ENCODE peak calls at places on chromosomes 3 and 15, in nine cellular contexts. O is Kasumi-1; L is dermis blood vessel endothelial cell; C is HCEC 1CT; E is NCI-H1436; G is activated T-cell treated with anti-CD3 and anti-CD28 coated beads, Interleukin-2, amount 50 U/mL, for 48 hours; Q is HFFc6; I is stimulated activated effector memory CD8-positive, alpha-beta T cell treated with anti-CD3 and anti-CD28 coated beads, Interleukin-12 subunit alpha, Interleukin-12 subunit beta, amount 100 ng/mL, for 72 hours; S is hippocampal formation. D is an unnamed sample.

GRCh38 chr15:47513496-47513895 is 203.8 kb upstream of the SEMA6D start:
- DNase-seq in O (no peak), L (no peak), C (no peak), E (no peak), G (no peak), Q (no peak), I (no peak), S (no peak), D (no peak)

GRCh38 chr3:132787616-132788015 is 65.4 kb upstream of the NPHP3 start:
- DNase-seq in O (no peak), L (no peak), C (no peak), E (no peak), G (no peak), Q (no peak), I (no peak), S (no peak), D (peak)

GRCh38 chr3:190038050-190038631 is 82.6 kb downstream of the P3H2 start:
- DNase-seq in O (no peak), L (peak), C (peak), E (no peak), G (no peak), Q (peak), I (no peak), S (no peak), D (peak)

GRCh38 chr3:115792206-115792955 is 169.1 kb downstream of the GAP43 start:
- DNase-seq in O (no peak), L (no peak), C (no peak), E (no peak), G (peak), Q (no peak), I (no peak), S (no peak), D (no peak)

GRCh38 chr15:58221591-58222241 is 83.5 kb downstream of the AQP9 start:
- DNase-seq in O (peak), L (peak), C (peak), E (no peak), G (no peak), Q (peak), I (no peak), S (no peak), D (peak)

GRCh38 chr3:188262913-188263683 is 109.1 kb downstream of the LPP start:
- DNase-seq in O (no peak), L (peak), C (peak), E (no peak), G (no peak), Q (peak), I (no peak), S (peak), D (peak)

GRCh38 chr3:107848516-107848915 is 242.3 kb downstream of the CD47 start:
- DNase-seq in O (no peak), L (no peak), C (no peak), E (no peak), G (no peak), Q (no peak), I (peak), S (no peak), D (no peak)

GRCh38 chr3:136659253-136659652 is 92.9 kb downstream of the STAG1 start:
- DNase-seq in O (no peak), L (peak), C (peak), E (peak), G (no peak), Q (peak), I (no peak), S (peak), D (no peak)

GRCh38 chr3:120129041-120129440 is 34.8 kb upstream of the GSK3B start:
- DNase-seq in O (no peak), L (no peak), C (no peak), E (no peak), G (no peak), Q (no peak), I (no peak), S (no peak), D (no peak)

GRCh38 chr15:72961326-72961725 is 90.9 kb upstream of the NEO1 start:
- DNase-seq in O (no peak), L (no peak), C (no peak), E (no peak), G (no peak), Q (no peak), I (no peak), S (no peak), D (no peak)

GRCh38 chr3:107911337-107912000 is 179.4 kb downstream of the CD47 start:
- DNase-seq in O (no peak), L (no peak), C (no peak), E (no peak), G (no peak), Q (no peak), I (no peak), S (no peak), D (no peak)

GRCh38 chr3:14431556-14431927 is 29.1 kb downstream of the SLC6A6 start:
- DNase-seq in O (no peak), L (peak), C (no peak), E (no peak), G (no peak), Q (no peak), I (no peak), S (no peak), D (no peak)

GRCh38 chr3:23713641-23714040 is 92.1 kb upstream of the UBE2E1 start:
- DNase-seq in O (no peak), L (no peak), C (peak), E (no peak), G (no peak), Q (peak), I (no peak), S (no peak), D (no peak)

GRCh38 chr15:68047826-68048225 is 6.3 kb upstream of the PIAS1 start:
- DNase-seq in O (no peak), L (no peak), C (no peak), E (no peak), G (no peak), Q (no peak), I (no peak), S (no peak), D (no peak)

GRCh38 chr15:77786956-77787355 is 154.2 kb upstream of the LINGO1 start:
- DNase-seq in O (no peak), L (no peak), C (no peak), E (no peak), G (no peak), Q (no peak), I (no peak), S (no peak), D (no peak)

GRCh38 chr3:80785875-80786274 is 975.6 kb downstream of the GBE1 start:
- DNase-seq in O (no peak), L (no peak), C (no peak), E (no peak), G (no peak), Q (no peak), I (no peak), S (no peak), D (no peak)

GRCh38 chr3:172124271-172124670 is 84.9 kb downstream of the FNDC3B start:
- DNase-seq in O (no peak), L (no peak), C (no peak), E (no peak), G (no peak), Q (no peak), I (no peak), S (no peak), D (no peak)

GRCh38 chr3:42803800-42804112 is 534 bp downstream of the HIGD1A start:
- DNase-seq in O (peak), L (no peak), C (peak), E (no peak), G (no peak), Q (no peak), I (no peak), S (peak), D (peak)

GRCh38 chr15:51054535-51054934 is 40.2 kb downstream of the TNFAIP8L3 start:
- DNase-seq in O (no peak), L (no peak), C (no peak), E (no peak), G (no peak), Q (no peak), I (no peak), S (no peak), D (no peak)

GRCh38 chr15:67863442-67863987 is 23.7 kb upstream of the RNU6-1 start:
- DNase-seq in O (peak), L (peak), C (peak), E (peak), G (peak), Q (peak), I (peak), S (peak), D (peak)

GRCh38 chr3:159026510-159026909 is 224.7 kb downstream of the MFSD1 start:
- DNase-seq in O (no peak), L (no peak), C (no peak), E (no peak), G (no peak), Q (no peak), I (no peak), S (no peak), D (no peak)

GRCh38 chr3:128489860-128490649 is 2.9 kb downstream of the GATA2 start:
- DNase-seq in O (peak), L (peak), C (no peak), E (no peak), G (peak), Q (peak), I (peak), S (no peak), D (peak)

GRCh38 chr15:89836255-89837133 is 21.8 kb upstream of the ANPEP start:
- DNase-seq in O (no peak), L (peak), C (peak), E (no peak), G (no peak), Q (peak), I (no peak), S (peak), D (no peak)

GRCh38 chr15:71096676-71097075 is 18.6 kb upstream of the THSD4 start:
- DNase-seq in O (no peak), L (peak), C (peak), E (no peak), G (no peak), Q (peak), I (no peak), S (no peak), D (peak)

GRCh38 chr15:101014921-101015841 is 96.0 kb downstream of the LRRK1 start:
- DNase-seq in O (peak), L (peak), C (peak), E (peak), G (peak), Q (peak), I (peak), S (peak), D (peak)

GRCh38 chr3:5126586-5126985 is 4.5 kb downstream of the ARL8B start:
- DNase-seq in O (peak), L (no peak), C (peak), E (no peak), G (no peak), Q (peak), I (no peak), S (no peak), D (no peak)

GRCh38 chr15:89774492-89774891 is 1.6 kb upstream of the MESP2 start:
- DNase-seq in O (no peak), L (no peak), C (no peak), E (no peak), G (no peak), Q (no peak), I (no peak), S (no peak), D (no peak)

GRCh38 chr3:189392969-189393368 is 221.2 kb downstream of the TPRG1 start:
- DNase-seq in O (no peak), L (no peak), C (no peak), E (no peak), G (no peak), Q (no peak), I (no peak), S (no peak), D (no peak)

GRCh38 chr15:32694222-32694983 is 23.4 kb upstream of the GREM1 start:
- DNase-seq in O (no peak), L (no peak), C (no peak), E (no peak), G (no peak), Q (no peak), I (no peak), S (no peak), D (no peak)

GRCh38 chr3:107657971-107658370 is 135.2 kb downstream of the BBX start:
- DNase-seq in O (no peak), L (peak), C (peak), E (no peak), G (no peak), Q (peak), I (no peak), S (no peak), D (no peak)

GRCh38 chr3:130820976-130821375 is 72.9 kb upstream of the ATP2C1 start:
- DNase-seq in O (peak), L (no peak), C (peak), E (no peak), G (no peak), Q (peak), I (no peak), S (no peak), D (no peak)

GRCh38 chr15:92958105-92958504 is 58.0 kb downstream of the CHD2 start:
- DNase-seq in O (no peak), L (no peak), C (peak), E (no peak), G (peak), Q (no peak), I (peak), S (no peak), D (no peak)